ENCODE peak calls at places on chromosomes 12 and 14, in eight cellular contexts. U is astrocyte, Q is endothelial cell, S is A549, R is lung, K is GM13977, X is tibial artery, T is mammary epithelial cell. F is an unnamed sample.

GRCh38 chr12:49043856-49044258 is 16.7 kb downstream of the KMT2D start:
- DNase-seq in Q (peak), S (peak), R (peak), U (peak), X (no peak), K (peak), T (peak), F (peak)

GRCh38 chr12:42525444-42525843 is 64.1 kb downstream of the PRICKLE1 start:
- DNase-seq in X (no peak), S (no peak), R (no peak), K (no peak), Q (no peak), U (no peak), T (no peak), F (no peak)

GRCh38 chr12:125140918-125141573 is 75.8 kb downstream of the AACS start:
- DNase-seq in T (peak), S (peak), Q (no peak), R (no peak), U (peak), X (no peak), K (no peak), F (no peak)

GRCh38 chr14:24816011-24816928 is 182.3 kb upstream of the GZMB start:
- DNase-seq in Q (no peak), K (no peak), S (peak), R (no peak), T (peak), X (no peak), U (peak), F (no peak)

GRCh38 chr14:21476526-21476924 is 234 bp downstream of the RAB2B start:
- DNase-seq in X (no peak), R (peak), U (peak), S (no peak), T (peak), K (no peak), Q (peak), F (peak)

GRCh38 chr14:66224492-66225178 is 261.5 kb upstream of the CCDC196 start:
- DNase-seq in U (no peak), S (no peak), T (no peak), R (no peak), X (no peak), K (no peak), Q (no peak), F (no peak)

GRCh38 chr12:52872644-52873384 is 24.0 kb upstream of the KRT78 start:
- DNase-seq in K (no peak), X (no peak), U (no peak), S (peak), Q (no peak), R (no peak), T (no peak), F (no peak)

GRCh38 chr14:103928011-103928890 is at the start of gene TDRD9:
- DNase-seq in U (no peak), K (no peak), S (no peak), Q (no peak), X (no peak), R (no peak), T (no peak), F (no peak)

GRCh38 chr12:50458606-50459005 is 46.2 kb upstream of the DIP2B start:
- DNase-seq in X (no peak), Q (no peak), U (peak), K (no peak), S (no peak), T (peak), R (no peak), F (no peak)

GRCh38 chr12:103924761-103925641 is 5.2 kb upstream of the HSP90B1 start:
- DNase-seq in R (no peak), Q (no peak), X (no peak), T (peak), K (peak), U (peak), S (peak), F (no peak)

GRCh38 chr12:42670719-42671118 is 81.2 kb upstream of the PRICKLE1 start:
- DNase-seq in Q (no peak), X (no peak), K (no peak), R (no peak), T (no peak), U (no peak), S (no peak), F (no peak)

GRCh38 chr14:71758198-71758955 is 173.9 kb upstream of the RGS6 start:
- DNase-seq in R (no peak), K (no peak), S (no peak), Q (no peak), X (no peak), U (no peak), T (no peak), F (no peak)

GRCh38 chr12:114045333-114045732 is 79.2 kb upstream of the RBM19 start:
- DNase-seq in K (no peak), R (no peak), U (no peak), T (no peak), Q (no peak), X (no peak), S (no peak), F (no peak)

GRCh38 chr12:114408881-114409795 is 3.2 kb upstream of the TBX5 start:
- DNase-seq in T (no peak), K (peak), U (no peak), X (no peak), S (no peak), R (no peak), Q (no peak), F (no peak)

GRCh38 chr14:62776300-62776699 is 269.0 kb downstream of the KCNH5 start:
- DNase-seq in X (no peak), S (no peak), R (no peak), Q (no peak), T (no peak), U (peak), K (no peak), F (no peak)

GRCh38 chr12:86513206-86513605 is 257.0 kb upstream of the MGAT4C start:
- DNase-seq in Q (no peak), R (no peak), T (no peak), U (no peak), K (no peak), X (no peak), S (no peak), F (no peak)

GRCh38 chr12:47800582-47800981 is 19.1 kb downstream of the HDAC7 start:
- DNase-seq in K (no peak), S (no peak), Q (no peak), X (no peak), U (no peak), R (no peak), T (no peak), F (no peak)

GRCh38 chr14:52013984-52014600 is 24.7 kb downstream of the RTRAF start:
- DNase-seq in U (no peak), S (peak), Q (peak), R (no peak), X (no peak), T (no peak), K (no peak), F (peak)

GRCh38 chr12:104582739-104583138 is 126.0 kb downstream of the CHST11 start:
- DNase-seq in X (no peak), Q (no peak), U (no peak), T (no peak), R (no peak), K (peak), S (no peak), F (no peak)

GRCh38 chr14:69324341-69324931 is 64.5 kb downstream of the GALNT16 start:
- DNase-seq in T (no peak), S (no peak), Q (no peak), R (no peak), U (no peak), K (no peak), X (peak), F (no peak)

GRCh38 chr14:57293851-57294837 is 25.4 kb downstream of the AP5M1 start:
- DNase-seq in X (no peak), Q (no peak), U (peak), K (no peak), S (no peak), R (no peak), T (no peak), F (no peak)

GRCh38 chr12:113221997-113222729 is 899 bp downstream of the TPCN1 start:
- DNase-seq in X (no peak), U (no peak), Q (no peak), K (no peak), R (no peak), T (peak), S (no peak), F (no peak)

GRCh38 chr12:54861927-54862326 is 7.6 kb downstream of the MUCL1 start:
- DNase-seq in X (no peak), Q (no peak), T (no peak), K (no peak), U (no peak), S (no peak), R (no peak), F (no peak)

GRCh38 chr14:54395716-54396115 is 1.1 kb upstream of the CDKN3 start:
- DNase-seq in S (no peak), R (no peak), T (no peak), U (no peak), X (no peak), Q (no peak), K (no peak), F (no peak)

GRCh38 chr12:12992418-12993175 is 7.5 kb downstream of the HEBP1 start:
- DNase-seq in Q (no peak), K (no peak), R (peak), X (peak), U (peak), S (peak), T (peak), F (no peak)

GRCh38 chr12:57027011-57027804 is 10.9 kb upstream of the TAC3 start:
- DNase-seq in X (no peak), R (no peak), S (no peak), K (no peak), Q (no peak), T (no peak), U (no peak), F (no peak)

GRCh38 chr12:57845478-57846284 is 848 bp downstream of the CTDSP2 start:
- DNase-seq in T (peak), R (peak), U (no peak), X (peak), S (peak), K (peak), Q (peak), F (peak)

GRCh38 chr12:46674818-46675217 is 151.0 kb downstream of the SLC38A4 start:
- DNase-seq in K (no peak), X (no peak), R (no peak), U (no peak), T (peak), Q (no peak), S (no peak), F (no peak)

DNA sequence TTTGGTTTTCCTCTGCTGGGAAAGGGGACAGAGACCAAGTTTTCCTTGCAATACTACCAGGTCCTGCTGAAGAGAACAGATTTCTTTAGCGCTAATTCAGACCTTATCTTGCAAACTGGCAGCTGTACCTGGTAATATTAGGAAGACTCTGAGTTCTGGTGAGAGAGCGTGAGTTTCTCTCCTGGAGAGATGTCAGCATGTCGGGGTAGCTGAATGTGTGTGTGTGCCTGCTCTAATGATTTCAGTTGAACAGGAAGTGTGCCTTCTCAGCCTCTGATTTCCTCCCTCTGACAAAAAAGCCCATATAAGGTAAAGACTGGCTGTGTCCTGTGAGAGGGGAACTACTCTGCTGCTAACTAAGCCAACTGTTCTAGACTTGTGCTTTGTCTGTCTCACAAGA is 10.3 kb upstream of the ERP27 start:
- DNase-seq in S (peak), T (peak), X (peak), Q (peak), U (peak), K (peak), R (peak), F (no peak)
- TF ChIP-seq CTCF in S (no peak), T (no peak), X (no peak), Q (no peak), U (no peak), K (no peak), R (no peak), F (no peak)

GRCh38 chr12:40942326-40942725 is 245.8 kb upstream of the PDZRN4 start:
- DNase-seq in U (peak), S (peak), R (no peak), X (no peak), K (no peak), Q (no peak), T (no peak), F (no peak)

GRCh38 chr12:40945772-40946171 is 242.3 kb upstream of the PDZRN4 start:
- DNase-seq in X (no peak), R (no peak), Q (no peak), K (no peak), S (no peak), U (no peak), T (no peak), F (no peak)

GRCh38 chr12:40947812-40948211 is 240.3 kb upstream of the PDZRN4 start:
- DNase-seq in Q (no peak), R (no peak), T (peak), K (no peak), U (no peak), S (peak), X (no peak), F (no peak)

GRCh38 chr12:40946612-40947194 is 241.4 kb upstream of the PDZRN4 start:
- DNase-seq in R (no peak), S (peak), U (peak), X (no peak), Q (no peak), T (no peak), K (peak), F (no peak)
- TF ChIP-seq CTCF in R (no peak), S (peak), U (peak), X (peak), Q (peak), T (peak), K (peak), F (peak)

DNA sequence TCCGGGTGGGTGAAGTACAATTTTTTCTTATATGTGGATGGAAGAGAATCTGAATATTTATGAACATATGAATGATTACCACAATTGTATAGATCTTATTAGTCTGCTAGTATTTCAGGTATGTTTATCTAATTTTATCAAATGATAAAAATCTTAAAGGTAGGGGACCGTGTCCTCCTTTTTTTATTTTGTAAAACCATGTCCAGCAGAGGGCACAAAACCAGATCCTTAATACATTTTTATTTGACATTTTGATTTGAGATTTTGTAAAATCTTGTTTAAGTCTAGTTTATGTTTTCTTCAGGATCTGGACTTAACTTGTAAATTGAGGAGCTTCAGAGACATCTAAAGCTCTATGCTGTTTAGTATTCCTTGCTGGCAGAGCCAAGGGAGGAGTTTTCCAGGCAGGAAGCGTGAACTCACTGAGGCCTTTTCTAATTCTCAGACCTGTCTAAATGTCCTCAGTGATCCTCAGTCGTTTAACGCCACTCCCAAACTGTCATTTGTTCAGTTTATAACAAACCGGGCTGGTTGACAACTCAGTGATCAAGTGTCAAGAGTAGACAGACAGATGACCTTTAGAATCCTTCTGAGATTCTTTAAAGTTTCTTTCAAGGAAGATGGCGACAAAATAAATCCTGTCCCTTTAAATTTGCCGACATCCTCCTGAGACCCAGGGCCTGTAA is 263.9 kb downstream of the KTN1 start:
- DNase-seq in Q (no peak), R (no peak), S (no peak), U (no peak), X (no peak), T (no peak), K (no peak), F (no peak)
- TF ChIP-seq CTCF in Q (peak), R (no peak), S (peak), U (peak), X (no peak), T (peak), K (peak), F (no peak)

GRCh38 chr12:20305470-20305869 is 62.9 kb upstream of the PDE3A start:
- DNase-seq in X (no peak), R (no peak), T (no peak), S (no peak), Q (no peak), U (no peak), K (no peak), F (no peak)
- TF ChIP-seq CTCF in X (no peak), R (no peak), T (no peak), S (no peak), Q (no peak), U (no peak), K (no peak), F (no peak)

DNA sequence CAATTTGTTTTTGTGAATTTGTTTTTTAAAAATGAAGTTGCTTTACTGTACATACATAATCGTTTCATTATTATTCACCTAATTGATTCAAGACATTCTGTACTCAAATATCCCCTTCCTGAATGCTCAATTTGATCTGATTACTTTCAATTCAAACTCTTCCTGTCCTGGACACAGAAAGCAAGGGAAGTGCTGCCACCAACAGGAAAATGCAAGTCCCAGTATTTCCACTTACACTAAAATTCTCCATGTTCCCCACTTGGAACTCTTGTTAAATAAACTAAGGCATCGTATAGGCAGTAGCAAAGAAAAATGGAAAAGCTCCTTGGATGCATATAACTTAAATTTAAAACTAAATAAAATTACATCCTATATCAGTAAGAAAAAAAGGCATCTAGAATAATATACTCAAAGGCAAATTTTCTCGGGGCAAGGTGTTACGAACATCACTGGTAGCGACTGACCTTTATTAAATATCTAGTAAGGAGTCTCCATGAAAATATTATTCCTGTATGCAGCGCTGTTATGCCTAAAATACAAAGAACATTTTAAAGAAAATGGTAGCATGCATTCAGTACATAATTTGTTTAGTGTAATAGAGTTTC is 72.0 kb upstream of the DBX2 start:
- DNase-seq in S (peak), X (no peak), U (peak), R (no peak), Q (peak), T (peak), K (no peak), F (no peak)
- TF ChIP-seq CTCF in S (peak), X (no peak), U (peak), R (no peak), Q (no peak), T (peak), K (peak), F (peak)

GRCh38 chr14:30468354-30468753 is 90.6 kb upstream of the G2E3 start:
- DNase-seq in S (no peak), K (no peak), U (no peak), T (no peak), Q (no peak), R (no peak), X (no peak), F (no peak)

GRCh38 chr14:30472001-30472400 is 87.0 kb upstream of the G2E3 start:
- DNase-seq in U (no peak), S (no peak), T (no peak), R (no peak), Q (no peak), X (no peak), K (no peak), F (no peak)
- TF ChIP-seq CTCF in U (no peak), S (no peak), T (no peak), R (no peak), Q (no peak), X (no peak), K (no peak), F (no peak)

GRCh38 chr12:96828169-96828789 is 78.8 kb upstream of the NEDD1 start:
- DNase-seq in R (no peak), X (no peak), U (no peak), K (no peak), T (no peak), S (peak), Q (no peak), F (no peak)
- TF ChIP-seq CTCF in R (no peak), X (no peak), U (no peak), K (peak), T (no peak), S (no peak), Q (no peak), F (no peak)

GRCh38 chr14:36001936-36002335 is 174.6 kb downstream of the PTCSC3 start:
- DNase-seq in Q (no peak), U (no peak), R (no peak), S (no peak), K (no peak), T (no peak), X (no peak), F (no peak)

GRCh38 chr14:36009643-36010042 is 166.9 kb downstream of the PTCSC3 start:
- DNase-seq in Q (no peak), R (no peak), K (no peak), T (no peak), S (no peak), U (no peak), X (no peak), F (no peak)

DNA sequence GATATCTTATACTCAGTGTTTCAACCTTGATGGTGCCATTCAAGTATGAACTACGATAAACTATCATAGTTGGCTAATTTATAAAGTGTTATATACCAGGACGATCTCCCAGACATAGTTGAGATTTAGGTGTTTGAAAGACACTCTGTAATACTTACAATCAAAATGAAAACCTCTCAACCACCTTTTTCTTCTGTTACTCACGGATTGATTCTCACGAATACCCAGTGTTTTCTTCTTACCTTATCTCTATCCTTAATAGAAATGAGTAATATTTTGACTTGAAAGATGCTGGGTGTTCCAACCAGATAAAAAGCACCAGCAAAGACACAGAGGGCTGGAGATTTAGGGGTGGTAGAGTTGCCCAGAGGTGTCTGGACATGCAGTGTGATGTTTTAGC is 169.9 kb downstream of the PTCSC3 start:
- DNase-seq in Q (no peak), U (no peak), S (no peak), R (no peak), T (no peak), K (no peak), X (no peak), F (no peak)
- TF ChIP-seq CTCF in Q (no peak), U (no peak), S (no peak), R (no peak), T (no peak), K (no peak), X (no peak), F (no peak)